ENCODE peak calls at places on chromosomes 2 and 18, in six cellular contexts. One of them, this sample, is unnamed.

GRCh38 chr2:148565272-148565894 is 79.2 kb upstream of the EPC2 start:
- DNase-seq in IMR-90: no peak
- DNase-seq in H9: no peak
- DNase-seq in neuronal stem cell: no peak
- DNase-seq in trophoblast cell: no peak
- DNase-seq in H1: no peak
- DNase-seq in this sample: peak; percentile 11

GRCh38 chr2:142897807-142898206 is 20.3 kb downstream of the KYNU start:
- DNase-seq in IMR-90: no peak
- DNase-seq in H9: no peak
- DNase-seq in neuronal stem cell: no peak
- DNase-seq in trophoblast cell: no peak
- DNase-seq in H1: no peak
- DNase-seq in this sample: no peak

GRCh38 chr18:711330-711692 is 1.1 kb downstream of the ENOSF1 start:
- DNase-seq in IMR-90: no peak
- DNase-seq in H9: no peak
- DNase-seq in neuronal stem cell: no peak
- DNase-seq in trophoblast cell: no peak
- DNase-seq in H1: no peak
- DNase-seq in this sample: no peak

GRCh38 chr2:174681099-174681982 is 82.9 kb downstream of the CHRNA1 start:
- DNase-seq in IMR-90: peak; percentile 25
- DNase-seq in H9: no peak
- DNase-seq in neuronal stem cell: no peak
- DNase-seq in trophoblast cell: no peak
- DNase-seq in H1: no peak
- DNase-seq in this sample: peak; percentile 46

GRCh38 chr2:216635171-216635570 is 2.0 kb downstream of the IGFBP2 start:
- DNase-seq in IMR-90: no peak
- DNase-seq in H9: no peak
- DNase-seq in neuronal stem cell: peak; percentile 47
- DNase-seq in trophoblast cell: no peak
- DNase-seq in H1: no peak
- DNase-seq in this sample: peak; percentile 41

GRCh38 chr2:39265315-39265714 is 21.5 kb upstream of the CDKL4 start:
- DNase-seq in IMR-90: no peak
- DNase-seq in H9: no peak
- DNase-seq in neuronal stem cell: no peak
- DNase-seq in trophoblast cell: no peak
- DNase-seq in H1: no peak
- DNase-seq in this sample: no peak

GRCh38 chr2:201466050-201466660 is 14.6 kb downstream of the STRADB start:
- DNase-seq in IMR-90: peak; percentile 90
- DNase-seq in H9: no peak
- DNase-seq in neuronal stem cell: no peak
- DNase-seq in trophoblast cell: no peak
- DNase-seq in H1: no peak
- DNase-seq in this sample: peak; percentile 72

GRCh38 chr2:100733344-100734187 is 86.4 kb upstream of the NPAS2 start:
- DNase-seq in IMR-90: peak; percentile 75
- DNase-seq in H9: peak; percentile 51
- DNase-seq in neuronal stem cell: peak; percentile 35
- DNase-seq in trophoblast cell: no peak
- DNase-seq in H1: no peak
- DNase-seq in this sample: peak; percentile 86

GRCh38 chr2:148817210-148817708 is 57.8 kb upstream of the KIF5C start:
- DNase-seq in IMR-90: no peak
- DNase-seq in H9: no peak
- DNase-seq in neuronal stem cell: no peak
- DNase-seq in trophoblast cell: no peak
- DNase-seq in H1: no peak
- DNase-seq in this sample: peak; percentile 31

GRCh38 chr2:71629273-71629672 is 175.9 kb downstream of the DYSF start:
- DNase-seq in IMR-90: no peak
- DNase-seq in H9: no peak
- DNase-seq in neuronal stem cell: no peak
- DNase-seq in trophoblast cell: no peak
- DNase-seq in H1: no peak
- DNase-seq in this sample: peak; percentile 59

GRCh38 chr2:168560817-168561485 is 104.9 kb downstream of the CERS6 start:
- DNase-seq in IMR-90: no peak
- DNase-seq in H9: no peak
- DNase-seq in neuronal stem cell: no peak
- DNase-seq in trophoblast cell: no peak
- DNase-seq in H1: no peak
- DNase-seq in this sample: no peak

GRCh38 chr2:98555681-98556080 is 52.6 kb downstream of the COA5 start:
- DNase-seq in IMR-90: no peak
- DNase-seq in H9: no peak
- DNase-seq in neuronal stem cell: no peak
- DNase-seq in trophoblast cell: no peak
- DNase-seq in H1: no peak
- DNase-seq in this sample: no peak

GRCh38 chr2:10316336-10316735 is 13.6 kb downstream of the HPCAL1 start:
- DNase-seq in IMR-90: peak; percentile 60
- DNase-seq in H9: no peak
- DNase-seq in neuronal stem cell: no peak
- DNase-seq in trophoblast cell: no peak
- DNase-seq in H1: no peak
- DNase-seq in this sample: no peak

GRCh38 chr2:112259509-112260294 is 4.9 kb upstream of the ZC3H8 start:
- DNase-seq in IMR-90: peak; percentile 76
- DNase-seq in H9: peak; percentile 83
- DNase-seq in neuronal stem cell: peak; percentile 65
- DNase-seq in trophoblast cell: peak; percentile 63
- DNase-seq in H1: peak; percentile 62
- DNase-seq in this sample: peak; percentile 72

GRCh38 chr18:50816767-50817166 is 3.0 kb downstream of the MRO start:
- DNase-seq in IMR-90: no peak
- DNase-seq in H9: no peak
- DNase-seq in neuronal stem cell: no peak
- DNase-seq in trophoblast cell: no peak
- DNase-seq in H1: no peak
- DNase-seq in this sample: no peak

GRCh38 chr2:85787282-85787980 is 33.6 kb downstream of the ATOH8 start:
- DNase-seq in IMR-90: no peak
- DNase-seq in H9: no peak
- DNase-seq in neuronal stem cell: no peak
- DNase-seq in trophoblast cell: no peak
- DNase-seq in H1: no peak
- DNase-seq in this sample: no peak

GRCh38 chr18:903703-904102 is 968 bp upstream of the ADCYAP1 start:
- DNase-seq in IMR-90: peak; percentile 10
- DNase-seq in H9: peak; percentile 73
- DNase-seq in neuronal stem cell: no peak
- DNase-seq in trophoblast cell: peak; percentile 8
- DNase-seq in H1: no peak
- DNase-seq in this sample: peak; percentile 51

GRCh38 chr2:181715033-181715630 is 34.8 kb upstream of the NEUROD1 start:
- DNase-seq in IMR-90: peak; percentile 82
- DNase-seq in H9: peak; percentile 61
- DNase-seq in neuronal stem cell: peak; percentile 76
- DNase-seq in trophoblast cell: peak; percentile 77
- DNase-seq in H1: no peak
- DNase-seq in this sample: peak; percentile 80

GRCh38 chr18:46402396-46402795 is 254.6 kb downstream of the LOXHD1 start:
- DNase-seq in IMR-90: peak; percentile 49
- DNase-seq in H9: no peak
- DNase-seq in neuronal stem cell: no peak
- DNase-seq in trophoblast cell: no peak
- DNase-seq in H1: no peak
- DNase-seq in this sample: peak; percentile 16

GRCh38 chr2:46257476-46257875 is 39.7 kb upstream of the EPAS1 start:
- DNase-seq in IMR-90: peak; percentile 78
- DNase-seq in H9: no peak
- DNase-seq in neuronal stem cell: no peak
- DNase-seq in trophoblast cell: peak; percentile 33
- DNase-seq in H1: no peak
- DNase-seq in this sample: peak; percentile 93

GRCh38 chr2:202883987-202884675 is 12.6 kb upstream of the ICA1L start:
- DNase-seq in IMR-90: peak; percentile 85
- DNase-seq in H9: no peak
- DNase-seq in neuronal stem cell: no peak
- DNase-seq in trophoblast cell: no peak
- DNase-seq in H1: no peak
- DNase-seq in this sample: peak; percentile 34

GRCh38 chr2:170596576-170596975 is 118.6 kb upstream of the SP5 start:
- DNase-seq in IMR-90: no peak
- DNase-seq in H9: no peak
- DNase-seq in neuronal stem cell: no peak
- DNase-seq in trophoblast cell: no peak
- DNase-seq in H1: no peak
- DNase-seq in this sample: no peak

GRCh38 chr2:195395351-195395750 is 261.7 kb upstream of the SLC39A10 start:
- DNase-seq in IMR-90: peak; percentile 42
- DNase-seq in H9: no peak
- DNase-seq in neuronal stem cell: no peak
- DNase-seq in trophoblast cell: no peak
- DNase-seq in H1: no peak
- DNase-seq in this sample: no peak

GRCh38 chr2:149017116-149017985 is 21.1 kb upstream of the LYPD6B start:
- DNase-seq in IMR-90: peak; percentile 72
- DNase-seq in H9: peak; percentile 75
- DNase-seq in neuronal stem cell: peak; percentile 70
- DNase-seq in trophoblast cell: peak; percentile 72
- DNase-seq in H1: peak; percentile 27
- DNase-seq in this sample: peak; percentile 77

GRCh38 chr2:64952896-64953482 is 36.2 kb upstream of the SLC1A4 start:
- DNase-seq in IMR-90: peak; percentile 96
- DNase-seq in H9: no peak
- DNase-seq in neuronal stem cell: no peak
- DNase-seq in trophoblast cell: no peak
- DNase-seq in H1: no peak
- DNase-seq in this sample: peak; percentile 96

GRCh38 chr2:236239276-236240065 is 24.7 kb downstream of the ASB18 start:
- DNase-seq in IMR-90: no peak
- DNase-seq in H9: no peak
- DNase-seq in neuronal stem cell: no peak
- DNase-seq in trophoblast cell: no peak
- DNase-seq in H1: no peak
- DNase-seq in this sample: no peak

GRCh38 chr2:173401716-173402326 is 47.1 kb downstream of the CDCA7 start:
- DNase-seq in IMR-90: peak; percentile 8
- DNase-seq in H9: no peak
- DNase-seq in neuronal stem cell: no peak
- DNase-seq in trophoblast cell: no peak
- DNase-seq in H1: no peak
- DNase-seq in this sample: peak; percentile 30
- H2AFZ ChIP-seq in IMR-90: no peak overlapping the region
- H2AFZ ChIP-seq in H9: peak overlapping the region; percentile 11
- H2AFZ ChIP-seq in neuronal stem cell: peak overlapping the region; percentile 80
- H2AFZ ChIP-seq in trophoblast cell: no peak overlapping the region
- H2AFZ ChIP-seq in H1: peak overlapping the region; percentile 38
- H2AFZ ChIP-seq in this sample: no peak overlapping the region

DNA sequence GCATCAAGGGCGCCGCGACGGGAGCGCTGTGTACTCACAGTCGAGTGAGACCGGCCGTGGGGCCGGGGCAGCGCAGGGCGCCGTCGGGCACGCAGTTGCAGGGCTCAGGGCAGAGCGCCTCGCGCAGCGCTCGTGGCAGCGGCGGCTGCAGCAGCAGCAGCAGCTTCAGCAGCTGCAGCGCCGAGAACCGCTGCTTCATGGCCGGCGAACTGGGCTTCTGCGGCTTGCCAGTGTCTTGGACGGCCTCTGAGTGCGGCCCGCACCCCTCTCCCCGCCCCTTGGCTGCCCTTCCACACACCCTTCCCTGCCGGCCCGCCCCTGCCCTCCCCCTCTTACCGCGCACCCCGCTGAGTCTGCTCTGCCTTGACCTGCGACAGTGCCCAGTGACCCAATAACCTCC is at the start of gene LHCGR:
- DNase-seq in IMR-90: no peak
- DNase-seq in H9: peak; percentile 74
- DNase-seq in neuronal stem cell: no peak
- DNase-seq in trophoblast cell: no peak
- DNase-seq in H1: no peak
- DNase-seq in this sample: no peak
- H3K23ac ChIP-seq in IMR-90: no peak within 1 kb of the TSS
- H3K23ac ChIP-seq in H9: no peak within 1 kb of the TSS
- H3K23ac ChIP-seq in neuronal stem cell: peak within 1 kb of the TSS; percentile 17
- H3K23ac ChIP-seq in trophoblast cell: no peak within 1 kb of the TSS
- H3K23ac ChIP-seq in H1: no peak within 1 kb of the TSS
- H3K23ac ChIP-seq in this sample: no peak within 1 kb of the TSS

DNA sequence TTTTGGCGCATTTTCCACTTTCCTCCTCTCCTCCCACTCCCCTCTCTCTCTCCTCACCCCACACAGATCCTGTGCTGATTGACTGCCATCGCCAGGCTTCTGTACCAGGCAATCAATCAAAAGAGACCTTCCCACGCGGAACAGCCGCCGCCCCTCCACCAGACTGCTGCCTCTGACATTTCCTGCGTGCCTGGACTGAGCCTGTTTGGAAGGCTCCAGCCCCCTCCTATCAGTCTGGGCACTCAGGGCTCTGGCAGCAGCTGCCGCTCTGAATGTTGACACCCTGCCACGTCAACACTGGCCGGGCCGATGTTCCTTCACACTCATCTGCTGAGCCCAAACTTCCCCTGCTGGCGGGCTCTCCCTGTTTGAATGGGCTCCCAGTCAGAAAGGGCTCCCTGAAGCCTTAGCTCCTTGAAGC is 467.7 kb downstream of the EPHA4 start:
- DNase-seq in IMR-90: peak; percentile 64
- DNase-seq in H9: peak; percentile 68
- DNase-seq in neuronal stem cell: no peak
- DNase-seq in trophoblast cell: no peak
- DNase-seq in H1: no peak
- DNase-seq in this sample: peak; percentile 52
- H2AFZ ChIP-seq in IMR-90: peak overlapping the region; percentile 82
- H2AFZ ChIP-seq in H9: no peak overlapping the region
- H2AFZ ChIP-seq in neuronal stem cell: peak overlapping the region; percentile 69
- H2AFZ ChIP-seq in trophoblast cell: no peak overlapping the region
- H2AFZ ChIP-seq in H1: no peak overlapping the region
- H2AFZ ChIP-seq in this sample: no peak overlapping the region

DNA sequence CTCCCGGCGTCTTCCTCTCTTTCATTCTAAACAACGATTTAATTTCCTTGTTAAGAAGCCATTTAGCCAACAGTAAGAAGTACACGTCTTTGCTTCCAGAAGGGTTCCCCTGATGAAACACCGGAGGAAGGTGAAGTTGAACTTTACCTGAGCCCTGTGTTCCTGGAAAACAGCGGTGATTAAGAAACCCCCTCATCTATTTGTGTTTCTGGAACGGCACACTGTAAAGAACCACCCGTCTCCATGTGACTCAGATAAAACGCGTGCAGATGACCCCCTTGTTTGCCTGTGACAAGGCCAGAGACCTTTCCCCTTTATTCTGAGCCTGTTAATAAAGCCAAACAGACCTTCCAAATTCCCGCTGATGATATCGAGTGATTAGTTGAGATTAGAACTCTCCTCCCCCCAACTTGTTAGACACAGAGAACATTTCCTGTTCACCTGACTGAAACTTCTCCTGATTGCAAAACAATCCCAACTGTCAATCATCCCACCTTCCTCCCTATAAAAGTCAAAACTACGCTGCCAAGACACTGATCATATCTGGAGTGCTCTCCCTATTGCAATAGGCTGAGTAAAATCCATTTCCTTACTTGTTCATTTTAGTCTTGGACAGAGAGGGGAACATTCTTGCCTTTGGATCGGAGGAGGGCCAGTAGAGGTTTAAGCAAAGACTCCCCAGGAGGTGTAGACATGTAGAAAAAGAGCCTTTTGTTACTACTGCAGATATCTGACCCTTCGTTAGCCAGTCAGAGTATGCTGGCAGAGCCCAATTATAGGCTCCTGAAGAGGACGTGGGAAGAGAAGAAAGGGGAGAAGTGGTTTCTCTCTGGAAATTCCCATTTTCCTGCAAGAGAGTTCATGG is 883 bp upstream of the IWS1 start:
- DNase-seq in IMR-90: no peak
- DNase-seq in H9: no peak
- DNase-seq in neuronal stem cell: peak; percentile 39
- DNase-seq in trophoblast cell: peak; percentile 69
- DNase-seq in H1: no peak
- DNase-seq in this sample: no peak
- H3K23ac ChIP-seq in IMR-90: peak overlapping the region; percentile 71
- H3K23ac ChIP-seq in H9: no peak overlapping the region
- H3K23ac ChIP-seq in neuronal stem cell: no peak overlapping the region
- H3K23ac ChIP-seq in trophoblast cell: no peak overlapping the region
- H3K23ac ChIP-seq in H1: no peak overlapping the region
- H3K23ac ChIP-seq in this sample: no peak overlapping the region

This sample was measured in mesenchymal stem cell.